ENCODE peak calls at places on chromosomes 4 and X, in five cellular contexts. C, S, O, I and X are unnamed samples.

GRCh38 chrX:9907645-9908387 is 59.3 kb upstream of the CLDN34 start:
- DNase-seq in O (no peak), C (no peak), S (no peak), I (no peak), X (no peak)

GRCh38 chr4:95591278-95591677 is 42.5 kb upstream of the UNC5C start:
- DNase-seq in O (no peak), I (peak; percentile 9), S (no peak), C (no peak), X (no peak)

GRCh38 chrX:40104649-40105015 is 6.9 kb upstream of the BCOR start:
- DNase-seq in O (no peak), C (no peak), I (no peak), S (no peak), X (no peak)

GRCh38 chrX:12949927-12950656 is 24.8 kb upstream of the TMSB4X start:
- DNase-seq in I (no peak), C (peak; percentile 55), S (no peak), O (no peak), X (no peak)

GRCh38 chr4:772776-773175 is 53.2 kb downstream of the CPLX1 start:
- DNase-seq in O (no peak), C (no peak), S (no peak), I (no peak), X (no peak)

GRCh38 chrX:103779156-103779555 is 2.5 kb downstream of the PLP1 start:
- DNase-seq in O (no peak), C (no peak), S (no peak), I (no peak), X (no peak)

GRCh38 chrX:77404318-77404878 is 42.8 kb upstream of the FGF16 start:
- DNase-seq in S (no peak), C (no peak), I (no peak), O (no peak), X (no peak)

GRCh38 chrX:111095974-111096870 is at the start of gene PAK3:
- DNase-seq in I (peak; percentile 19), C (no peak), O (no peak), S (peak; percentile 4), X (no peak)

GRCh38 chrX:8897259-8897658 is 96.1 kb upstream of the FAM9A start:
- DNase-seq in I (no peak), S (no peak), O (no peak), C (no peak), X (no peak)

GRCh38 chr4:82799006-82799881 is 648 bp upstream of the SCD5 start:
- DNase-seq in O (no peak), I (no peak), S (peak; percentile 14), C (no peak), X (no peak)

GRCh38 chrX:13646154-13646549 is 6.8 kb upstream of the TCEANC start:
- DNase-seq in C (no peak), O (no peak), S (peak; percentile 41), I (peak; percentile 69), X (peak; percentile 24)

GRCh38 chr4:105715692-105716278 is 7.2 kb downstream of the GSTCD start:
- DNase-seq in I (peak; percentile 22), S (peak; percentile 57), O (no peak), C (no peak), X (peak; percentile 13)

GRCh38 chr4:112673076-112673475 is 36.1 kb downstream of the LARP7 start:
- DNase-seq in C (no peak), I (no peak), O (no peak), S (no peak), X (no peak)

GRCh38 chr4:1588306-1588705 is 95.8 kb downstream of the FAM53A start:
- DNase-seq in C (no peak), O (no peak), S (no peak), I (no peak), X (no peak)

GRCh38 chr4:107035711-107036601 is at the start of gene DKK2:
- DNase-seq in I (no peak), S (peak; percentile 30), C (no peak), O (no peak), X (no peak)

GRCh38 chr4:121946644-121947043 is 5.2 kb downstream of the TRPC3 start:
- DNase-seq in I (no peak), S (no peak), C (no peak), O (no peak), X (no peak)

GRCh38 chr4:6955261-6955911 is 45.8 kb downstream of the TBC1D14 start:
- DNase-seq in C (no peak), O (no peak), S (no peak), I (no peak), X (no peak)

GRCh38 chr4:25702848-25703247 is 47.2 kb downstream of the SLC34A2 start:
- DNase-seq in O (no peak), I (no peak), S (no peak), C (no peak), X (no peak)

GRCh38 chr4:129092636-129093172 is 635 bp downstream of the SCLT1 start:
- DNase-seq in O (no peak), S (peak; percentile 49), C (no peak), I (no peak), X (no peak)